ENCODE peak calls at places on chromosomes 13 and 19, in eight cellular contexts. W, A, E, O, S, I, Q and U are unnamed samples.

GRCh38 chr13:26019881-26020535 is 31.8 kb downstream of the SHISA2 start:
- DNase-seq in W (no peak), A (no peak), E (no peak), O (peak), S (no peak), I (peak), Q (no peak), U (no peak)

GRCh38 chr19:6126335-6126974 is 9.0 kb upstream of the ACSBG2 start:
- DNase-seq in W (no peak), A (peak), E (no peak), O (peak), S (peak), I (peak), Q (no peak), U (peak)

GRCh38 chr19:55229145-55229788 is 704 bp upstream of the TMEM86B start:
- DNase-seq in W (no peak), A (no peak), E (no peak), O (no peak), S (no peak), I (no peak), Q (no peak), U (no peak)

GRCh38 chr19:35351441-35352176 is 3.9 kb downstream of the FFAR1 start:
- DNase-seq in W (no peak), A (no peak), E (peak), O (no peak), S (no peak), I (no peak), Q (no peak), U (no peak)

GRCh38 chr13:42064259-42064658 is 15.8 kb downstream of the DGKH start:
- DNase-seq in W (no peak), A (no peak), E (no peak), O (peak), S (no peak), I (peak), Q (no peak), U (peak)

GRCh38 chr19:3350014-3350663 is 16.2 kb upstream of the NFIC start:
- DNase-seq in W (no peak), A (no peak), E (no peak), O (no peak), S (peak), I (no peak), Q (no peak), U (no peak)

GRCh38 chr19:7832781-7833180 is 2.8 kb downstream of the EVI5L start:
- DNase-seq in W (no peak), A (no peak), E (no peak), O (no peak), S (no peak), I (no peak), Q (no peak), U (no peak)

GRCh38 chr13:79485014-79485441 is 4.1 kb downstream of the NDFIP2 start:
- DNase-seq in W (peak), A (no peak), E (no peak), O (peak), S (no peak), I (peak), Q (no peak), U (peak)

GRCh38 chr19:5170329-5170745 is 170.3 kb downstream of the PTPRS start:
- DNase-seq in W (peak), A (peak), E (no peak), O (no peak), S (no peak), I (no peak), Q (peak), U (no peak)

GRCh38 chr13:100315522-100315921 is 226.6 kb downstream of the PCCA start:
- DNase-seq in W (no peak), A (no peak), E (no peak), O (no peak), S (no peak), I (no peak), Q (no peak), U (no peak)

GRCh38 chr19:752652-753517 is 2.0 kb downstream of the MISP start:
- DNase-seq in W (no peak), A (no peak), E (peak), O (peak), S (no peak), I (peak), Q (no peak), U (peak)

GRCh38 chr13:111530137-111530536 is 209.7 kb downstream of the TEX29 start:
- DNase-seq in W (no peak), A (no peak), E (no peak), O (no peak), S (no peak), I (no peak), Q (no peak), U (no peak)

GRCh38 chr19:50030937-50031336 is 5.1 kb downstream of the ZNF473 start:
- DNase-seq in W (no peak), A (no peak), E (no peak), O (no peak), S (no peak), I (no peak), Q (no peak), U (no peak)

GRCh38 chr19:34487651-34488051 is 6.1 kb downstream of the WTIP start:
- DNase-seq in W (no peak), A (no peak), E (no peak), O (no peak), S (no peak), I (no peak), Q (no peak), U (no peak)

GRCh38 chr13:81480634-81481033 is 1139.7 kb upstream of the SPRY2 start:
- DNase-seq in W (no peak), A (no peak), E (no peak), O (no peak), S (peak), I (no peak), Q (no peak), U (no peak)

GRCh38 chr13:47109028-47109427 is 212.2 kb upstream of the HTR2A start:
- DNase-seq in W (no peak), A (no peak), E (no peak), O (no peak), S (no peak), I (no peak), Q (no peak), U (peak)

GRCh38 chr19:4580961-4581380 is 21.5 kb upstream of the SEMA6B start:
- DNase-seq in W (no peak), A (no peak), E (no peak), O (no peak), S (no peak), I (no peak), Q (no peak), U (no peak)

GRCh38 chr19:13974073-13974472 is 21.8 kb downstream of the DCAF15 start:
- DNase-seq in W (peak), A (peak), E (no peak), O (peak), S (peak), I (no peak), Q (no peak), U (peak)

GRCh38 chr13:30618186-30618937 is 642 bp downstream of the USPL1 start:
- DNase-seq in W (peak), A (peak), E (no peak), O (no peak), S (no peak), I (no peak), Q (peak), U (no peak)

GRCh38 chr19:28465317-28466086 is 747.4 kb downstream of the UQCRFS1 start:
- DNase-seq in W (no peak), A (no peak), E (no peak), O (no peak), S (no peak), I (peak), Q (no peak), U (peak)

GRCh38 chr13:73465629-73465974 is 406.8 kb downstream of the KLF5 start:
- DNase-seq in W (no peak), A (no peak), E (no peak), O (peak), S (peak), I (peak), Q (no peak), U (no peak)

GRCh38 chr13:36323951-36324566 is 22.1 kb downstream of the SPART start:
- DNase-seq in W (no peak), A (no peak), E (no peak), O (peak), S (no peak), I (peak), Q (no peak), U (no peak)

GRCh38 chr13:46168818-46169217 is 13.2 kb downstream of the LCP1 start:
- DNase-seq in W (no peak), A (no peak), E (no peak), O (no peak), S (no peak), I (no peak), Q (no peak), U (no peak)

GRCh38 chr19:8610041-8610927 is at the start of gene ADAMTS10:
- DNase-seq in W (peak), A (peak), E (peak), O (peak), S (no peak), I (peak), Q (peak), U (peak)

GRCh38 chr19:18397242-18398202 is at the start of gene LRRC25:
- DNase-seq in W (no peak), A (no peak), E (peak), O (no peak), S (no peak), I (no peak), Q (no peak), U (no peak)

GRCh38 chr13:113591750-113592149 is 7.2 kb downstream of the TFDP1 start:
- DNase-seq in W (no peak), A (peak), E (no peak), O (no peak), S (no peak), I (no peak), Q (no peak), U (no peak)

GRCh38 chr19:13020002-13020414 is 24.7 kb downstream of the NFIX start:
- DNase-seq in W (no peak), A (no peak), E (peak), O (no peak), S (no peak), I (no peak), Q (no peak), U (no peak)

GRCh38 chr19:37594982-37595382 is 306 bp downstream of the ZNF540 start:
- DNase-seq in W (peak), A (peak), E (peak), O (peak), S (no peak), I (no peak), Q (peak), U (no peak)

GRCh38 chr13:40350283-40350992 is 316.0 kb downstream of the FOXO1 start:
- DNase-seq in W (no peak), A (no peak), E (no peak), O (peak), S (no peak), I (no peak), Q (no peak), U (no peak)

GRCh38 chr19:54029930-54030490 is 33.7 kb downstream of the VSTM1 start:
- DNase-seq in W (peak), A (peak), E (peak), O (peak), S (peak), I (peak), Q (peak), U (peak)

GRCh38 chr19:16366056-16366432 is 41.4 kb downstream of the KLF2 start:
- DNase-seq in W (no peak), A (no peak), E (peak), O (no peak), S (no peak), I (no peak), Q (no peak), U (no peak)

GRCh38 chr13:76641056-76641455 is 245.1 kb downstream of the KCTD12 start:
- DNase-seq in W (no peak), A (no peak), E (no peak), O (peak), S (peak), I (peak), Q (no peak), U (no peak)

GRCh38 chr19:17229890-17230289 is 3.9 kb downstream of the OCEL1 start:
- DNase-seq in W (no peak), A (no peak), E (peak), O (no peak), S (no peak), I (no peak), Q (no peak), U (no peak)

GRCh38 chr13:97434417-97435296 is 688 bp downstream of the RAP2A start:
- DNase-seq in W (peak), A (peak), E (peak), O (peak), S (peak), I (peak), Q (peak), U (no peak)

GRCh38 chr13:62512194-62513141 is 1096.8 kb upstream of the PCDH20 start:
- DNase-seq in W (peak), A (peak), E (no peak), O (peak), S (peak), I (peak), Q (no peak), U (peak)

GRCh38 chr19:50413096-50413495 is 5.6 kb upstream of the SPIB start:
- DNase-seq in W (no peak), A (no peak), E (no peak), O (no peak), S (no peak), I (no peak), Q (no peak), U (no peak)

GRCh38 chr19:47231215-47232054 is 436 bp upstream of the BBC3 start:
- DNase-seq in W (peak), A (peak), E (peak), O (peak), S (peak), I (peak), Q (peak), U (peak)